ENCODE peak calls at places on chromosome 10, in six cellular contexts. P, M, X, Z, C and G are unnamed samples.

GRCh38 chr10:89283988-89284475 is 17.8 kb upstream of the IFIT2 start:
- DNase-seq in P (no peak), M (no peak), X (no peak), Z (peak; percentile 97), C (peak; percentile 50), G (no peak)

GRCh38 chr10:74557098-74557497 is 269.3 kb upstream of the KAT6B start:
- DNase-seq in P (no peak), M (no peak), X (no peak), Z (no peak), C (no peak), G (no peak)

GRCh38 chr10:27464993-27465392 is 39.1 kb upstream of the RAB18 start:
- DNase-seq in P (no peak), M (peak; percentile 52), X (no peak), Z (no peak), C (no peak), G (peak; percentile 43)

GRCh38 chr10:14578060-14578952 is 196.4 kb downstream of the FAM107B start:
- DNase-seq in P (peak; percentile 66), M (no peak), X (no peak), Z (peak; percentile 53), C (peak; percentile 92), G (no peak)

GRCh38 chr10:28783089-28783488 is 105.8 kb downstream of the BAMBI start:
- DNase-seq in P (no peak), M (no peak), X (no peak), Z (no peak), C (peak; percentile 21), G (no peak)

GRCh38 chr10:70227548-70228320 is 5.5 kb downstream of the PPA1 start:
- DNase-seq in P (peak; percentile 13), M (no peak), X (no peak), Z (no peak), C (peak; percentile 63), G (no peak)

GRCh38 chr10:61766927-61767326 is 104.2 kb downstream of the CABCOCO1 start:
- DNase-seq in P (no peak), M (no peak), X (no peak), Z (no peak), C (no peak), G (no peak)

GRCh38 chr10:17429490-17429889 is 24.9 kb downstream of the ST8SIA6 start:
- DNase-seq in P (no peak), M (no peak), X (no peak), Z (no peak), C (no peak), G (no peak)

GRCh38 chr10:71213761-71214440 is 1.5 kb downstream of the UNC5B start:
- DNase-seq in P (peak; percentile 42), M (no peak), X (no peak), Z (peak; percentile 81), C (peak; percentile 33), G (no peak)

GRCh38 chr10:103871006-103871405 is 15.6 kb upstream of the SH3PXD2A start:
- DNase-seq in P (no peak), M (no peak), X (no peak), Z (no peak), C (no peak), G (no peak)

GRCh38 chr10:547591-548081 is 141.8 kb downstream of the DIP2C start:
- DNase-seq in P (no peak), M (no peak), X (no peak), Z (no peak), C (no peak), G (no peak)

GRCh38 chr10:23035569-23035968 is 59.8 kb upstream of the MSRB2 start:
- DNase-seq in P (no peak), M (no peak), X (no peak), Z (no peak), C (peak; percentile 26), G (no peak)

GRCh38 chr10:84693006-84693405 is 364.6 kb downstream of the CCSER2 start:
- DNase-seq in P (no peak), M (no peak), X (no peak), Z (no peak), C (no peak), G (no peak)

GRCh38 chr10:46314046-46314445 is 27.2 kb downstream of the ANTXRL start:
- DNase-seq in P (no peak), M (no peak), X (no peak), Z (no peak), C (no peak), G (no peak)

GRCh38 chr10:72037811-72038210 is 50.5 kb downstream of the SPOCK2 start:
- DNase-seq in P (no peak), M (no peak), X (no peak), Z (no peak), C (no peak), G (no peak)

GRCh38 chr10:49096890-49097445 is 18.4 kb downstream of the VSTM4 start:
- DNase-seq in P (no peak), M (no peak), X (no peak), Z (no peak), C (no peak), G (no peak)

GRCh38 chr10:129972966-129973673 is 9.0 kb upstream of the EBF3 start:
- DNase-seq in P (no peak), M (no peak), X (no peak), Z (no peak), C (no peak), G (no peak)

GRCh38 chr10:65618125-65618524 is 1307.7 kb upstream of the LRRTM3 start:
- DNase-seq in P (no peak), M (no peak), X (no peak), Z (peak; percentile 71), C (no peak), G (no peak)

GRCh38 chr10:19283285-19283684 is 234.7 kb downstream of the MALRD1 start:
- DNase-seq in P (no peak), M (no peak), X (no peak), Z (no peak), C (no peak), G (no peak)

GRCh38 chr10:3867454-3868273 is 82.7 kb upstream of the KLF6 start:
- DNase-seq in P (no peak), M (peak; percentile 63), X (no peak), Z (no peak), C (no peak), G (no peak)

DNA sequence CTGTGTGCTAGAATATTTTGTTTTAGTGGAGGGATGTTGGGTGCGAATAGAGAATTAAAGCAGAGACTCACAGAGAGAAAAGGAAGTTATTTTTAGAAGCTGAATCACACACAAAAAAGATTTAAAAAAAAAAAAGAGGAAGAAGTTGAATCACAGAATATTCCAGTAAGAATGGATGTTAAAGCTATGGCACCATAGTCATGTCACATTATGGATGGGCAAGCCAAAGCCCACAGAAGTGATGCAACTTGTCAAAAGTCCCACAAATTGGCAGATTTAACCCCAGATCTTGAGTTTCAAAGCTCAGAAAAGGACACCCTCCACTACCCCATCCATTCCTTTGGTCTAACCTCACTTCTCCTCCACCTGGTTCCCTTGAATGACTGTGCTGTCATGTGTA is 91.4 kb downstream of the MYOF start:
- DNase-seq in P (no peak), M (no peak), X (no peak), Z (no peak), C (no peak), G (no peak)
- H3K4me1 ChIP-seq in P (no peaks in the 10 kb centered on the region), M (peaks cover 17% of the 10 kb centered on the region), X (peaks cover 13% of the 10 kb centered on the region), Z (peaks cover 16% of the 10 kb centered on the region), C (peaks cover 3% of the 10 kb centered on the region), G (peaks cover 11% of the 10 kb centered on the region)

GRCh38 chr10:124598773-124599587 is 137.4 kb downstream of the LHPP start:
- DNase-seq in P (no peak), M (no peak), X (no peak), Z (no peak), C (no peak), G (no peak)

GRCh38 chr10:124600051-124600880 is 138.6 kb downstream of the LHPP start:
- DNase-seq in P (no peak), M (no peak), X (no peak), Z (no peak), C (no peak), G (peak; percentile 36)

GRCh38 chr10:124601016-124601415 is 139.4 kb downstream of the LHPP start:
- DNase-seq in P (no peak), M (no peak), X (no peak), Z (no peak), C (no peak), G (no peak)

GRCh38 chr10:124598196-124598595 is 136.6 kb downstream of the LHPP start:
- DNase-seq in P (no peak), M (no peak), X (no peak), Z (no peak), C (no peak), G (no peak)

GRCh38 chr10:124599588-124600050 is 138.0 kb downstream of the LHPP start:
- DNase-seq in P (no peak), M (no peak), X (no peak), Z (no peak), C (no peak), G (no peak)
- H3K4me1 ChIP-seq in P (no peaks in the 10 kb centered on the region), M (no peaks in the 10 kb centered on the region), X (no peaks in the 10 kb centered on the region), Z (no peaks in the 10 kb centered on the region), C (peaks cover 6% of the 10 kb centered on the region), G (no peaks in the 10 kb centered on the region)

GRCh38 chr10:102783541-102783930 is 39.8 kb downstream of the WBP1L start:
- DNase-seq in P (no peak), M (no peak), X (no peak), Z (no peak), C (no peak), G (no peak)

GRCh38 chr10:102780246-102780645 is 36.5 kb downstream of the WBP1L start:
- DNase-seq in P (no peak), M (no peak), X (no peak), Z (peak; percentile 74), C (no peak), G (no peak)

GRCh38 chr10:102781089-102781920 is 37.6 kb downstream of the WBP1L start:
- DNase-seq in P (no peak), M (no peak), X (no peak), Z (peak; percentile 34), C (no peak), G (no peak)

GRCh38 chr10:102781921-102782542 is 38.3 kb downstream of the WBP1L start:
- DNase-seq in P (no peak), M (no peak), X (no peak), Z (peak; percentile 57), C (no peak), G (no peak)

GRCh38 chr10:102782698-102783540 is 39.2 kb downstream of the WBP1L start:
- DNase-seq in P (no peak), M (no peak), X (no peak), Z (peak; percentile 96), C (no peak), G (no peak)
- H3K4me1 ChIP-seq in P (peaks cover 21% of the 10 kb centered on the region), M (peaks cover 36% of the 10 kb centered on the region), X (peaks cover 22% of the 10 kb centered on the region), Z (peaks cover 23% of the 10 kb centered on the region), C (peaks cover 6% of the 10 kb centered on the region), G (peaks cover 21% of the 10 kb centered on the region)

DNA sequence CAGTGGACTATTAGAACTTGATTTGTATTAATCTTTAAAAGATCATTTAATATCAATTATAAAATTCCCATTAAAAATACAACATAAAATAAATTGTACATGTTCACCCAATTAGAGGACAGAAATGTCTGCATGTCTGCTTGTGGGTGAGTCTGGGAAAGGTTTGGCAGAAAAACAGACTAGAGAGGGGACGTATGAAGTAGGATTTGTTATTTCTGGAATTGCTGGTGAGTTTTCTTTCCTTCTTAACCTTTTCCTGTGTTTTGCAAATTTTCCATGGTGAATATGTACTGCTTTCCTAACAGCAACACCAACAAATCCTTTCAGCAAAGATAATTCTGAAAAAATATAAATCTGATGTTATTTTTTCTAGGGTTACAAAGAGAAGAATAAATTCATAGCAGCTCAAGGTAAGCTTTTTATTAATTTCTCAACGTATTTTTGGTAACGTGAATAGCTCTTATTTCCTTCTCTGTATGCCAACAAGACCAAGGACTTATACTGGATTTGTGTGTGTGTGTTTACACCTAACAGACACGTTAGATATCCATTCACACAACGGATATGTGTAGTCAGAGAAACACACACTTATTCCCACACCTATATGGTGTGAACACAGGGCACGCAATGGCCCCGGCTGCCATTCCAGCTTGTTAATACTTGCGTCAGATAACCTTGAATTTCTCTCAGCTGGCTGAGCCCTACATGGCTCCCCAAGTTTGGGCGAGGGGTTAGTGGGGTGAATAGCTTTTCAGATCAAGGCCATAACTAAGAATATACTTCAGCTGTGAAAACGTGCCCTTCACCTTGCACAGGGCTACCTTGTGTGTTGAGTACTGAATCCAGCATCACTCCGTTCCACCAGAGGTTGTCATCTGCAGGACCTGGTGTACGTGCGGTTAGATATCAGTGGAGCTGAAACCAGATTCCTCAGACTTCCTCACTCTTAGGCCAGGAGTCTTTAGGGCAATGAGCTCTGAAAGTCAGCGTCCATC is 64.6 kb downstream of the MKI67 start:
- DNase-seq in P (no peak), M (no peak), X (no peak), Z (no peak), C (no peak), G (no peak)
- H3K4me1 ChIP-seq in P (peaks cover 21% of the 10 kb centered on the region), M (peaks cover 48% of the 10 kb centered on the region), X (peaks cover 71% of the 10 kb centered on the region), Z (peaks cover 5% of the 10 kb centered on the region), C (no peaks in the 10 kb centered on the region), G (peaks cover 63% of the 10 kb centered on the region)